ENCODE peak calls at places on chromosome 9, in five cellular contexts. One of them, this sample, is unnamed.
A peak's percentile ranks its signal among the peaks of the same experiment; 100 is the strongest.

GRCh38 chr9:133514475-133515239 is 10.1 kb downstream of the MYMK start:
- DNase-seq in astrocyte of the hippocampus: peak; percentile 44
- DNase-seq in astrocyte of the spinal cord: no peak
- DNase-seq in foreskin fibroblast: no peak
- DNase-seq in left ventricle myocardium inferior: peak; percentile 81
- DNase-seq in this sample: no peak

GRCh38 chr9:136947955-136948510 is 3.0 kb downstream of the C8G start:
- DNase-seq in astrocyte of the spinal cord: peak; percentile 10
- DNase-seq in left ventricle myocardium inferior: peak; percentile 71
- DNase-seq in foreskin fibroblast: peak; percentile 67
- DNase-seq in astrocyte of the hippocampus: peak; percentile 59
- DNase-seq in this sample: peak; percentile 51

GRCh38 chr9:136551401-136552116 is 5.7 kb upstream of the NOTCH1 start:
- DNase-seq in left ventricle myocardium inferior: peak; percentile 81
- DNase-seq in astrocyte of the spinal cord: peak; percentile 56
- DNase-seq in foreskin fibroblast: peak; percentile 89
- DNase-seq in astrocyte of the hippocampus: peak; percentile 87
- DNase-seq in this sample: peak; percentile 38

GRCh38 chr9:81074261-81074660 is 615.1 kb downstream of the TLE1 start:
- DNase-seq in astrocyte of the hippocampus: no peak
- DNase-seq in foreskin fibroblast: no peak
- DNase-seq in left ventricle myocardium inferior: no peak
- DNase-seq in astrocyte of the spinal cord: no peak
- DNase-seq in this sample: peak; percentile 56

GRCh38 chr9:16637938-16638337 is 232.5 kb downstream of the BNC2 start:
- DNase-seq in astrocyte of the hippocampus: peak; percentile 43
- DNase-seq in astrocyte of the spinal cord: peak; percentile 44
- DNase-seq in foreskin fibroblast: no peak
- DNase-seq in left ventricle myocardium inferior: no peak
- DNase-seq in this sample: peak; percentile 28

GRCh38 chr9:125145425-125145824 is 2.1 kb upstream of the SCAI start:
- DNase-seq in astrocyte of the spinal cord: no peak
- DNase-seq in left ventricle myocardium inferior: no peak
- DNase-seq in foreskin fibroblast: peak; percentile 39
- DNase-seq in astrocyte of the hippocampus: no peak
- DNase-seq in this sample: no peak

GRCh38 chr9:13267743-13268142 is 11.7 kb downstream of the MPDZ start:
- DNase-seq in astrocyte of the spinal cord: peak; percentile 91
- DNase-seq in foreskin fibroblast: peak; percentile 73
- DNase-seq in left ventricle myocardium inferior: no peak
- DNase-seq in astrocyte of the hippocampus: peak; percentile 73
- DNase-seq in this sample: peak; percentile 83

GRCh38 chr9:134364391-134365114 is 38.3 kb downstream of the RXRA start:
- DNase-seq in left ventricle myocardium inferior: no peak
- DNase-seq in foreskin fibroblast: no peak
- DNase-seq in astrocyte of the hippocampus: no peak
- DNase-seq in astrocyte of the spinal cord: no peak
- DNase-seq in this sample: no peak

GRCh38 chr9:97889941-97890557 is 32.3 kb downstream of the TRMO start:
- DNase-seq in left ventricle myocardium inferior: no peak
- DNase-seq in astrocyte of the hippocampus: peak; percentile 6
- DNase-seq in foreskin fibroblast: peak; percentile 51
- DNase-seq in astrocyte of the spinal cord: no peak
- DNase-seq in this sample: no peak

GRCh38 chr9:69582544-69583297 is 89.5 kb downstream of the APBA1 start:
- DNase-seq in astrocyte of the hippocampus: no peak
- DNase-seq in astrocyte of the spinal cord: no peak
- DNase-seq in foreskin fibroblast: no peak
- DNase-seq in left ventricle myocardium inferior: peak; percentile 25
- DNase-seq in this sample: no peak

GRCh38 chr9:88678008-88678407 is 143.0 kb downstream of the NXNL2 start:
- DNase-seq in astrocyte of the hippocampus: no peak
- DNase-seq in astrocyte of the spinal cord: no peak
- DNase-seq in foreskin fibroblast: no peak
- DNase-seq in left ventricle myocardium inferior: no peak
- DNase-seq in this sample: no peak